ENCODE peak calls at places on chromosome 3, in six cellular contexts. K, Q, Y, V, U and I are unnamed samples.

GRCh38 chr3:108103971-108104797 is 13.4 kb upstream of the CD47 start:
- DNase-seq in K (peak), Q (no peak), Y (no peak), V (no peak), U (peak), I (no peak)

GRCh38 chr3:8539419-8539818 is 37.8 kb downstream of the LMCD1 start:
- DNase-seq in K (no peak), Q (no peak), Y (no peak), V (no peak), U (no peak), I (no peak)

GRCh38 chr3:40043444-40043755 is 234.0 kb downstream of the MYRIP start:
- DNase-seq in K (no peak), Q (no peak), Y (no peak), V (no peak), U (no peak), I (no peak)

GRCh38 chr3:195069501-195070251 is 201.3 kb downstream of the XXYLT1 start:
- DNase-seq in K (peak), Q (no peak), Y (no peak), V (no peak), U (no peak), I (no peak)

GRCh38 chr3:29389362-29389761 is 108.5 kb downstream of the RBMS3 start:
- DNase-seq in K (no peak), Q (no peak), Y (no peak), V (no peak), U (no peak), I (no peak)

GRCh38 chr3:48130321-48130881 is 57.8 kb downstream of the CDC25A start:
- DNase-seq in K (peak), Q (peak), Y (no peak), V (no peak), U (peak), I (no peak)

GRCh38 chr3:71893702-71894479 is 108.9 kb upstream of the PROK2 start:
- DNase-seq in K (no peak), Q (no peak), Y (no peak), V (no peak), U (no peak), I (no peak)

GRCh38 chr3:53618524-53618906 is 124.1 kb downstream of the CACNA1D start:
- DNase-seq in K (no peak), Q (no peak), Y (no peak), V (no peak), U (no peak), I (no peak)

GRCh38 chr3:100103558-100104441 is 10.5 kb downstream of the FILIP1L start:
- DNase-seq in K (no peak), Q (peak), Y (no peak), V (peak), U (no peak), I (no peak)

GRCh38 chr3:100455841-100456550 is 36.4 kb upstream of the TMEM45A start:
- DNase-seq in K (no peak), Q (no peak), Y (no peak), V (no peak), U (no peak), I (no peak)

GRCh38 chr3:66409771-66410355 is 91.0 kb downstream of the LRIG1 start:
- DNase-seq in K (peak), Q (no peak), Y (no peak), V (no peak), U (no peak), I (no peak)